ENCODE peak calls at places on chromosomes 6 and 20, in six cellular contexts. B is activated CD4-positive, alpha-beta T cell treated with anti-CD3 and anti-CD28 coated beads for 36 hours; W is heart left ventricle; R is A549; H is lower lobe of right lung; X is CD4-positive, alpha-beta T cell. G is an unnamed sample.

GRCh38 chr6:94462231-94462630 is 1042.9 kb upstream of the EPHA7 start:
- ATAC-seq in B (no peak), W (no peak), R (no peak), H (peak), X (no peak), G (no peak)

GRCh38 chr6:79543886-79544285 is 6.7 kb upstream of the LCA5 start:
- ATAC-seq in B (no peak), W (no peak), R (no peak), H (no peak), X (no peak), G (no peak)

GRCh38 chr6:45423111-45423900 is 45.6 kb upstream of the SUPT3H start:
- ATAC-seq in B (peak), W (peak), R (peak), H (peak), X (peak), G (peak)

GRCh38 chr6:33583591-33584155 is 3.6 kb upstream of the BAK1 start:
- ATAC-seq in B (no peak), W (no peak), R (no peak), H (no peak), X (no peak), G (no peak)

GRCh38 chr20:59994697-59995122 is 36.5 kb downstream of the CDH26 start:
- ATAC-seq in B (no peak), W (peak), R (peak), H (peak), X (no peak), G (no peak)

GRCh38 chr20:49395183-49395582 is 87.3 kb downstream of the KCNB1 start:
- ATAC-seq in B (no peak), W (no peak), R (no peak), H (no peak), X (no peak), G (no peak)

GRCh38 chr6:74519172-74519571 is 686.7 kb downstream of the COL12A1 start:
- ATAC-seq in B (no peak), W (no peak), R (peak), H (no peak), X (no peak), G (no peak)

GRCh38 chr6:159059099-159059498 is 14.3 kb upstream of the TAGAP start:
- ATAC-seq in B (peak), W (no peak), R (no peak), H (no peak), X (no peak), G (peak)

GRCh38 chr20:11128131-11128831 is 454.5 kb upstream of the JAG1 start:
- ATAC-seq in B (no peak), W (peak), R (no peak), H (no peak), X (no peak), G (no peak)

GRCh38 chr20:43949741-43950618 is 35.3 kb downstream of the TOX2 start:
- ATAC-seq in B (peak), W (peak), R (no peak), H (peak), X (peak), G (peak)

GRCh38 chr6:53752440-53752839 is 42.4 kb upstream of the LRRC1 start:
- ATAC-seq in B (no peak), W (no peak), R (no peak), H (no peak), X (no peak), G (no peak)

GRCh38 chr6:87808005-87808757 is 106.1 kb upstream of the AKIRIN2 start:
- ATAC-seq in B (peak), W (no peak), R (no peak), H (no peak), X (no peak), G (peak)

GRCh38 chr20:63829943-63830820 is 882 bp downstream of the ZBTB46 start:
- ATAC-seq in B (no peak), W (no peak), R (no peak), H (no peak), X (no peak), G (peak)

GRCh38 chr6:26613201-26613600 is 16.4 kb downstream of the ABT1 start:
- ATAC-seq in B (no peak), W (no peak), R (no peak), H (no peak), X (no peak), G (no peak)

GRCh38 chr6:36912583-36912982 is 26.8 kb downstream of the C6orf89 start:
- ATAC-seq in B (peak), W (no peak), R (no peak), H (no peak), X (peak), G (peak)

GRCh38 chr6:43927525-43928210 is 157.7 kb downstream of the VEGFA start:
- ATAC-seq in B (no peak), W (no peak), R (no peak), H (no peak), X (no peak), G (no peak)

GRCh38 chr6:99912657-99913056 is 81.4 kb downstream of the MCHR2 start:
- ATAC-seq in B (no peak), W (no peak), R (no peak), H (no peak), X (no peak), G (no peak)

GRCh38 chr6:2877057-2877882 is 25.8 kb downstream of the SERPINB9 start:
- ATAC-seq in B (no peak), W (no peak), R (peak), H (no peak), X (no peak), G (peak)

G was measured in activated T-helper 17 cell treated with anti-CD3 and anti-CD28 coated beads, Interleukin-2, amount 50 U/mL, for 72 hours.